ENCODE peak calls at places on chromosomes 16 and 17, in five cellular contexts. C, L, E, H and X are unnamed samples.

GRCh38 chr17:19540706-19541370 is 7.2 kb downstream of the SLC47A1 start:
- DNase-seq in C (no peak), H (peak), L (no peak), E (no peak), X (no peak)

GRCh38 chr17:1882836-1883235 is 53.0 kb downstream of the RPA1 start:
- DNase-seq in E (no peak), H (no peak), L (no peak), C (no peak), X (peak)

GRCh38 chr16:324451-325334 is 27.8 kb downstream of the AXIN1 start:
- DNase-seq in C (no peak), L (peak), H (no peak), E (no peak), X (no peak)

GRCh38 chr17:81551458-81552243 is 502 bp downstream of the FAAP100 start:
- DNase-seq in L (no peak), C (no peak), H (peak), E (peak), X (no peak)

GRCh38 chr16:52976539-52977167 is 76.0 kb downstream of the CHD9NB start:
- DNase-seq in C (no peak), E (no peak), H (no peak), L (no peak), X (no peak)

GRCh38 chr16:84810518-84811273 is 9.1 kb upstream of the CRISPLD2 start:
- DNase-seq in H (no peak), C (no peak), L (no peak), E (peak), X (no peak)

GRCh38 chr17:13491916-13492315 is 109.8 kb downstream of the HS3ST3A1 start:
- DNase-seq in L (no peak), E (no peak), C (no peak), H (no peak), X (no peak)

GRCh38 chr17:39841202-39841601 is 22.9 kb downstream of the IKZF3 start:
- DNase-seq in E (no peak), C (no peak), H (no peak), L (no peak), X (no peak)

GRCh38 chr17:50663812-50664374 is 29.2 kb downstream of the ABCC3 start:
- DNase-seq in E (no peak), H (no peak), C (no peak), L (no peak), X (no peak)

GRCh38 chr17:81128774-81129173 is 36.5 kb upstream of the PVALEF start:
- DNase-seq in E (no peak), C (peak), L (no peak), H (no peak), X (peak)

GRCh38 chr17:46857600-46857999 is 6.2 kb downstream of the WNT9B start:
- DNase-seq in E (no peak), L (no peak), C (no peak), H (no peak), X (no peak)

GRCh38 chr17:66464921-66465320 is 162.5 kb downstream of the PRKCA start:
- DNase-seq in H (no peak), C (no peak), E (no peak), L (no peak), X (no peak)

GRCh38 chr17:78366109-78366848 is 6.4 kb upstream of the SOCS3 start:
- DNase-seq in L (no peak), C (no peak), E (no peak), H (no peak), X (no peak)

GRCh38 chr16:16141784-16142396 is 81.4 kb downstream of the ABCC6 start:
- DNase-seq in L (no peak), C (no peak), H (no peak), E (no peak), X (no peak)

GRCh38 chr16:73231969-73232554 is 184.1 kb upstream of the ZFHX3 start:
- DNase-seq in H (no peak), L (no peak), E (no peak), C (peak), X (peak)

GRCh38 chr16:70700101-70701020 is 14.5 kb upstream of the MTSS2 start:
- DNase-seq in H (peak), C (peak), L (no peak), E (no peak), X (peak)

GRCh38 chr17:74770498-74771318 is 5.4 kb downstream of the NAT9 start:
- DNase-seq in H (peak), L (peak), C (peak), E (peak), X (no peak)

GRCh38 chr17:13509561-13509960 is 92.2 kb downstream of the HS3ST3A1 start:
- DNase-seq in H (no peak), E (no peak), L (no peak), C (no peak), X (no peak)

GRCh38 chr16:89505204-89506112 is 2.7 kb upstream of the SPG7 start:
- DNase-seq in L (peak), E (peak), H (peak), C (peak), X (peak)